ENCODE peak calls at places on chromosomes 3 and 15, in six cellular contexts. Q is GM12865, H is mesothelial cell of epicardium, D is mucosa of descending colon, C is HFFc6, T is left lung. I is an unnamed sample.

GRCh38 chr3:43736558-43736995 is 45.8 kb downstream of the ABHD5 start:
- DNase-seq in T (no peak), D (no peak), Q (no peak), C (no peak), H (no peak), I (no peak)

GRCh38 chr15:27429577-27429976 is 458.6 kb downstream of the GABRG3 start:
- DNase-seq in H (no peak), T (no peak), D (no peak), C (no peak), Q (no peak), I (no peak)

GRCh38 chr15:99312228-99312627 is 60.9 kb downstream of the LRRC28 start:
- DNase-seq in H (no peak), T (no peak), C (no peak), Q (no peak), D (no peak), I (no peak)

GRCh38 chr3:8835385-8835784 is 66.0 kb upstream of the OXTR start:
- DNase-seq in C (no peak), D (no peak), H (no peak), Q (no peak), T (no peak), I (no peak)

GRCh38 chr3:46184469-46184868 is 23.6 kb downstream of the CCR1 start:
- DNase-seq in C (peak; percentile 72), H (no peak), T (no peak), Q (no peak), D (no peak), I (no peak)

GRCh38 chr15:87722941-87723691 is 533.4 kb downstream of the NTRK3 start:
- DNase-seq in Q (no peak), D (no peak), C (no peak), T (no peak), H (no peak), I (no peak)

GRCh38 chr15:74006774-74007639 is 12.5 kb downstream of the PML start:
- DNase-seq in C (no peak), Q (peak; percentile 37), H (no peak), T (no peak), D (no peak), I (peak; percentile 58)

GRCh38 chr15:58988011-58988785 is 735 bp downstream of the RNF111 start:
- DNase-seq in Q (peak; percentile 70), C (no peak), T (peak; percentile 96), H (peak; percentile 57), D (peak; percentile 86), I (peak; percentile 75)

GRCh38 chr3:70984756-70985155 is 598.8 kb downstream of the FOXP1 start:
- DNase-seq in D (no peak), T (no peak), Q (no peak), H (no peak), C (peak; percentile 4), I (no peak)

GRCh38 chr3:8593022-8593817 is 51.4 kb downstream of the SSUH2 start:
- DNase-seq in C (no peak), H (no peak), T (no peak), Q (no peak), D (no peak), I (no peak)

GRCh38 chr3:140432176-140432753 is 245.6 kb upstream of the TRIM42 start:
- DNase-seq in T (no peak), Q (no peak), H (no peak), C (no peak), D (no peak), I (no peak)

GRCh38 chr3:12884104-12884742 is 42.9 kb upstream of the RPL32 start:
- DNase-seq in C (peak; percentile 26), H (no peak), Q (no peak), T (no peak), D (no peak), I (no peak)

GRCh38 chr15:29978411-29979382 is 104.1 kb upstream of the GOLGA8J start:
- DNase-seq in H (no peak), Q (no peak), T (no peak), D (no peak), C (no peak), I (no peak)

GRCh38 chr3:136543385-136543784 is 208.8 kb downstream of the STAG1 start:
- DNase-seq in C (no peak), T (no peak), D (no peak), H (no peak), Q (no peak), I (no peak)

GRCh38 chr3:142213298-142213697 is 12.1 kb downstream of the GK5 start:
- DNase-seq in T (no peak), Q (no peak), H (no peak), D (no peak), C (no peak), I (no peak)

GRCh38 chr3:160720123-160720746 is 35.8 kb upstream of the PPM1L start:
- DNase-seq in D (no peak), Q (peak; percentile 32), H (no peak), T (no peak), C (no peak), I (peak; percentile 15)

GRCh38 chr15:54594115-54594514 is 602.6 kb downstream of the RSL24D1 start:
- DNase-seq in H (no peak), T (no peak), D (no peak), Q (no peak), C (no peak), I (no peak)

GRCh38 chr15:101494251-101494796 is 4.8 kb upstream of the PCSK6 start:
- DNase-seq in C (no peak), Q (no peak), T (no peak), D (no peak), H (no peak), I (peak; percentile 36)

GRCh38 chr15:101490922-101491738 is 1.6 kb upstream of the PCSK6 start:
- DNase-seq in C (no peak), Q (no peak), H (no peak), T (no peak), D (no peak), I (peak; percentile 15)

GRCh38 chr15:101491739-101492640 is 2.5 kb upstream of the PCSK6 start:
- DNase-seq in Q (no peak), H (no peak), D (no peak), T (no peak), C (no peak), I (peak; percentile 10)

GRCh38 chr15:101495334-101496197 is 6.1 kb upstream of the PCSK6 start:
- DNase-seq in T (no peak), H (no peak), Q (no peak), D (no peak), C (no peak), I (peak; percentile 13)

GRCh38 chr15:101492752-101493692 is 3.5 kb upstream of the PCSK6 start:
- DNase-seq in Q (no peak), H (no peak), D (no peak), T (no peak), C (no peak), I (peak; percentile 13)
- TF ChIP-seq CTCF in Q (no peak), H (no peak), D (no peak), T (no peak), C (no peak), I (no peak)

GRCh38 chr3:49929333-49930240 is at the start of gene MON1A:
- DNase-seq in T (peak; percentile 100), H (peak; percentile 85), Q (peak; percentile 88), C (peak; percentile 91), D (peak; percentile 95), I (peak; percentile 91)
- TF ChIP-seq CTCF in T (peak; percentile 21), H (peak; percentile 22), Q (peak; percentile 7), C (peak; percentile 73), D (peak; percentile 17), I (no peak)

GRCh38 chr3:99817437-99818240 is at the start of gene CMSS1:
- DNase-seq in D (peak; percentile 96), H (peak; percentile 89), T (peak; percentile 100), Q (peak; percentile 97), C (peak; percentile 92), I (peak; percentile 92)
- TF ChIP-seq CTCF in D (peak; percentile 11), H (no peak), T (peak; percentile 37), Q (peak; percentile 23), C (peak; percentile 63), I (no peak)

GRCh38 chr3:16520636-16521579 is 7.4 kb upstream of the RFTN1 start:
- DNase-seq in H (no peak), T (no peak), C (no peak), D (no peak), Q (peak; percentile 74), I (peak; percentile 36)

GRCh38 chr3:16523778-16524177 is 10.3 kb upstream of the RFTN1 start:
- DNase-seq in Q (no peak), T (no peak), H (no peak), C (no peak), D (no peak), I (no peak)

GRCh38 chr3:16521580-16521941 is 8.1 kb upstream of the RFTN1 start:
- DNase-seq in C (no peak), T (no peak), D (no peak), Q (no peak), H (no peak), I (no peak)

GRCh38 chr3:16524196-16524595 is 10.7 kb upstream of the RFTN1 start:
- DNase-seq in C (no peak), T (no peak), D (no peak), Q (no peak), H (no peak), I (no peak)

DNA sequence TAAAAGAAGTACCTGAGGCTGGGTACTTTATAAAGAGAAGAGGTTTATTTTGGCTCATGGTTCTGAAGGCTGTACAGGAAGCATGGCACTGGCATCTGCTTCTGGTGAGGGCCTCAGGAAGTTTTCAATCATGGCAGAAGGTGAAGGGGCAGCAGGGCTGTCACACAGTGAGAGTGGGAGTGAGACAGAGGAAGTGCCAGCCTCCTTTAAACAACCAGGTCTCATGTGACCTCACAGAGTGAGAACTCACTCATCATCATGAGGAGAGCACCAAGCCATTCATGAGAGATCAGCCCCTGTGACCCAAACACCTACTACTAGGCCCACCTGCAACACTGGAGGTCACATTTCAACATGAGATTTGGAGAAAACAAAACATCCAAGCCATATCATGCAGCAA is 9.3 kb upstream of the RFTN1 start:
- DNase-seq in D (no peak), T (no peak), H (no peak), C (no peak), Q (no peak), I (no peak)
- TF ChIP-seq CTCF in D (no peak), T (no peak), H (no peak), C (no peak), Q (no peak), I (no peak)

I was measured in GM10248.